ENCODE peak calls at places on chromosomes 16 and 17, in four cellular contexts. One of them, this sample, is unnamed.

GRCh38 chr17:81386141-81386645 is 9.1 kb upstream of the BAHCC1 start:
- DNase-seq in H1: no peak
- DNase-seq in K562: no peak
- DNase-seq in GM12878: no peak
- DNase-seq in this sample: no peak

GRCh38 chr17:42928714-42929496 is 28.3 kb downstream of the G6PC1 start:
- DNase-seq in K562: peak
- DNase-seq in GM12878: peak
- DNase-seq in H1: no peak
- DNase-seq in this sample: peak

GRCh38 chr17:27415090-27415795 is 41.0 kb upstream of the KSR1 start:
- DNase-seq in GM12878: no peak
- DNase-seq in H1: no peak
- DNase-seq in K562: no peak
- DNase-seq in this sample: no peak

GRCh38 chr17:54882371-54882770 is 18.3 kb upstream of the TOM1L1 start:
- DNase-seq in K562: no peak
- DNase-seq in H1: no peak
- DNase-seq in GM12878: no peak
- DNase-seq in this sample: no peak

GRCh38 chr16:67652578-67653130 is 7.4 kb downstream of the ACD start:
- DNase-seq in GM12878: no peak
- DNase-seq in K562: peak
- DNase-seq in H1: no peak
- DNase-seq in this sample: no peak

GRCh38 chr17:34826332-34826731 is 134.9 kb downstream of the CCT6B start:
- DNase-seq in GM12878: no peak
- DNase-seq in H1: no peak
- DNase-seq in K562: peak
- DNase-seq in this sample: no peak

GRCh38 chr17:27384261-27384701 is 72.0 kb upstream of the KSR1 start:
- DNase-seq in K562: no peak
- DNase-seq in H1: no peak
- DNase-seq in GM12878: no peak
- DNase-seq in this sample: no peak

GRCh38 chr16:89409161-89409711 is 81.1 kb downstream of the ANKRD11 start:
- DNase-seq in K562: no peak
- DNase-seq in H1: no peak
- DNase-seq in GM12878: no peak
- DNase-seq in this sample: no peak

GRCh38 chr17:58232707-58233156 is 5.7 kb upstream of the LPO start:
- DNase-seq in K562: peak
- DNase-seq in GM12878: peak
- DNase-seq in H1: no peak
- DNase-seq in this sample: no peak

GRCh38 chr17:81821603-81822311 is 11.3 kb downstream of the MCRIP1 start:
- DNase-seq in K562: peak
- DNase-seq in H1: no peak
- DNase-seq in GM12878: no peak
- DNase-seq in this sample: no peak

GRCh38 chr17:21817791-21818364 is 125.6 kb downstream of the KCNJ18 start:
- DNase-seq in K562: peak
- DNase-seq in GM12878: no peak
- DNase-seq in H1: no peak
- DNase-seq in this sample: no peak

GRCh38 chr16:78284957-78285434 is 185.5 kb downstream of the WWOX start:
- DNase-seq in GM12878: no peak
- DNase-seq in K562: no peak
- DNase-seq in H1: no peak
- DNase-seq in this sample: no peak

GRCh38 chr17:67107811-67108210 is 63.5 kb downstream of the CACNG1 start:
- DNase-seq in K562: no peak
- DNase-seq in GM12878: no peak
- DNase-seq in H1: no peak
- DNase-seq in this sample: no peak

GRCh38 chr17:72529386-72529785 is 408.6 kb downstream of the SOX9 start:
- DNase-seq in GM12878: no peak
- DNase-seq in K562: no peak
- DNase-seq in H1: no peak
- DNase-seq in this sample: no peak

GRCh38 chr17:38605852-38606645 is at the start of gene SRCIN1:
- DNase-seq in GM12878: no peak
- DNase-seq in K562: peak
- DNase-seq in H1: no peak
- DNase-seq in this sample: peak

GRCh38 chr16:88510091-88510719 is 57.1 kb downstream of the ZFPM1 start:
- DNase-seq in GM12878: no peak
- DNase-seq in H1: no peak
- DNase-seq in K562: no peak
- DNase-seq in this sample: no peak

GRCh38 chr16:68902376-68903345 is 59.3 kb downstream of the TANGO6 start:
- DNase-seq in H1: no peak
- DNase-seq in GM12878: no peak
- DNase-seq in K562: peak
- DNase-seq in this sample: peak

GRCh38 chr17:71764507-71764906 is 356.3 kb upstream of the SOX9 start:
- DNase-seq in K562: no peak
- DNase-seq in GM12878: no peak
- DNase-seq in H1: peak
- DNase-seq in this sample: peak

GRCh38 chr16:46638947-46639925 is 18.1 kb upstream of the SHCBP1 start:
- DNase-seq in K562: no peak
- DNase-seq in H1: no peak
- DNase-seq in GM12878: no peak
- DNase-seq in this sample: no peak

GRCh38 chr17:37094391-37094790 is 145.6 kb downstream of the AATF start:
- DNase-seq in GM12878: no peak
- DNase-seq in H1: no peak
- DNase-seq in K562: no peak
- DNase-seq in this sample: no peak

GRCh38 chr16:85252461-85252860 is 140.2 kb upstream of the CIBAR2 start:
- DNase-seq in K562: no peak
- DNase-seq in GM12878: no peak
- DNase-seq in H1: no peak
- DNase-seq in this sample: peak

GRCh38 chr17:81927145-81927652 is 336 bp downstream of the MAFG start:
- DNase-seq in K562: no peak
- DNase-seq in GM12878: no peak
- DNase-seq in H1: no peak
- DNase-seq in this sample: peak

GRCh38 chr16:85778873-85779272 is 20.5 kb downstream of the EMC8 start:
- DNase-seq in H1: no peak
- DNase-seq in K562: no peak
- DNase-seq in GM12878: no peak
- DNase-seq in this sample: no peak

GRCh38 chr16:49461517-49461951 is 87.9 kb downstream of the C16orf78 start:
- DNase-seq in GM12878: no peak
- DNase-seq in H1: no peak
- DNase-seq in K562: no peak
- DNase-seq in this sample: no peak

GRCh38 chr17:35510031-35510430 is 27.4 kb downstream of the SLFN12L start:
- DNase-seq in K562: no peak
- DNase-seq in GM12878: no peak
- DNase-seq in H1: no peak
- DNase-seq in this sample: no peak

GRCh38 chr17:50943575-50943933 is 77.4 kb upstream of the TOB1 start:
- DNase-seq in K562: no peak
- DNase-seq in H1: no peak
- DNase-seq in GM12878: no peak
- DNase-seq in this sample: no peak

GRCh38 chr17:44159519-44160210 is 10.8 kb upstream of the ASB16 start:
- DNase-seq in K562: peak
- DNase-seq in H1: no peak
- DNase-seq in GM12878: no peak
- DNase-seq in this sample: no peak

GRCh38 chr16:89123001-89123830 is 29.6 kb downstream of the ACSF3 start:
- DNase-seq in K562: no peak
- DNase-seq in H1: no peak
- DNase-seq in GM12878: no peak
- DNase-seq in this sample: no peak

GRCh38 chr16:67389911-67390815 is 3.1 kb downstream of the TPPP3 start:
- DNase-seq in H1: no peak
- DNase-seq in GM12878: no peak
- DNase-seq in K562: no peak
- DNase-seq in this sample: no peak

GRCh38 chr16:8863594-8864424 is 5.0 kb downstream of the CARHSP1 start:
- DNase-seq in H1: no peak
- DNase-seq in K562: peak
- DNase-seq in GM12878: no peak
- DNase-seq in this sample: no peak

DNA sequence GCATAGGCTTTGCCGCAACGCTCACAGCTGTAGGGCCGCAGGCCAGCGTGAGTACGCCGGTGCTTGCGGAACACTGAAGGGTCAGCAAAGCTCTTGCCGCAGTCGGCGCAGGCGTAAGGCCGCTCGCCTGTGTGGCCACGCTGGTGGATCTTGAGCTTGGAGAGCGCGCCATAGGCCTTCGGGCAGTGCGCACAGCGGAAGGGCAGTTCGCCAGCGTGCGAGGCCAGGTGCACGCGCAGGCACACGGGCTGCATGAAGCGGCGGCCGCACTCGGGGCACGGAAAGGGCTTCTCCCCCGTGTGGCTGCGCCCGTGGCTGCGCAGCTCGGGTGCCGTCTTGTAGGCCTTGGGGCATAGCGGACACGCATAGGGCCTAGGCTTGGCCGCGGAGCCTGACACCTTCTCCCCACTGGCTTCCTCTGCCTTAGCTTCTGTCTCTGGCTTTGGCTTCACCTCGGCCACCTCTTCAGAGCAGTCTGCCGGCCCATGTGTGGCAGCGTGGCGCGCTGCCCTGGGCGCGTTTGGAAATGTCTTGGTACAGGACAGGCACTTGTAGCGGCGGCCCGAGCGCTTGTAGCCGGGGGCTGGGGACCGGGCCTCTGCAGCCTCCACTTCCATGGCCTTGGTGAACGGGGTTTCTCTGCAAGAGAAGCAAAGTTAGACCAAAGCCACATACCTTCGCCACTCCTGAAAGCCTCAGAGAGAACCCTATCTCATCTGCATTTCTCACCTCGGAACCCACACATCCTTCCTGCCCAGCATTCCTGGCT is 10.0 kb downstream of the ZNF668 start:
- DNase-seq in K562: no peak
- DNase-seq in GM12878: no peak
- DNase-seq in H1: no peak
- DNase-seq in this sample: no peak
- H3K4me2 ChIP-seq in K562: no peak
- H3K4me2 ChIP-seq in GM12878: no peak
- H3K4me2 ChIP-seq in H1: no peak
- H3K4me2 ChIP-seq in this sample: no peak

DNA sequence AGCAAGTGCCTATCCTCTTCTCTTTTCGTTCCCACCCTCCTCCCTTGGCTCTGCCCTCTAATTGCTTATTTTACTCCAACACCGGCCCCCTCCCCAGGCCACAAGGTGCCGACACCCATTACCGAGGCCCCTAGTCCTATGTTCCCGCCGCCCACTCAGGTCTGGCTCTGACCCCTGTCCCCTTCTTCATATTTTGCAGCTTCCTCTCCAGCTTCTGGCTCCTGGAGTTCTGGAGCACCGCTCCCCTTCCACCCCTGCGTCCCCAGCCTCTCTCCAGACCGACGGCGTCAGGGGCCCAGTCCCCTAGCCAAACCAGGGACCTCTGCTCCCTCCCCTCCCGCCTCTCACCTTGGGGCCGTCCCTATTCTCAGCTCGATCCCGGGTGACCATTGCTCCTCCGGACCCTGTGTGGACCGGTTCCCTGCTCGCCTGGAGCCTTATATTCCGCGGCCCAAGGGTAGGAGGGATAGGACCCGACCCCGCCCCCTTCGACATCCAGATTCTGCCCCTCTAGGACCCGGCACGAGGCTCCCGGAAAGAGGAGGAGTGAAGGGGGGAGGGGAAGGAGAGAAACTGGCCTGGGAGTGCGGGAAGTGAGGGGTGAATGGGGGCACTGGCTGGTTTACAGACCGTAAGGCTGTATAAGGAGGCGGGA is at the start of gene HES7:
- DNase-seq in K562: peak
- DNase-seq in GM12878: no peak
- DNase-seq in H1: no peak
- DNase-seq in this sample: no peak
- H2AFZ ChIP-seq in K562: peak
- H2AFZ ChIP-seq in GM12878: peak
- H2AFZ ChIP-seq in H1: no peak
- H2AFZ ChIP-seq in this sample: no peak

GRCh38 chr16:1184156-1184868 is 31.4 kb downstream of the CACNA1H start:
- DNase-seq in K562: no peak
- DNase-seq in GM12878: no peak
- DNase-seq in H1: no peak
- DNase-seq in this sample: no peak

GRCh38 chr16:1181715-1182671 is 29.1 kb downstream of the CACNA1H start:
- DNase-seq in H1: no peak
- DNase-seq in GM12878: no peak
- DNase-seq in K562: no peak
- DNase-seq in this sample: no peak

GRCh38 chr16:1183235-1183907 is 30.5 kb downstream of the CACNA1H start:
- DNase-seq in GM12878: no peak
- DNase-seq in H1: no peak
- DNase-seq in K562: no peak
- DNase-seq in this sample: no peak

GRCh38 chr16:1188781-1189189 is 35.9 kb downstream of the CACNA1H start:
- DNase-seq in GM12878: no peak
- DNase-seq in H1: peak
- DNase-seq in K562: peak
- DNase-seq in this sample: peak

GRCh38 chr16:1184980-1185379 is 32.1 kb downstream of the CACNA1H start:
- DNase-seq in H1: no peak
- DNase-seq in GM12878: no peak
- DNase-seq in K562: no peak
- DNase-seq in this sample: no peak
- H3K27ac ChIP-seq in H1: no peak
- H3K27ac ChIP-seq in GM12878: no peak
- H3K27ac ChIP-seq in K562: no peak
- H3K27ac ChIP-seq in this sample: no peak

GRCh38 chr16:30375830-30376229 is 1.2 kb downstream of the MYL11 start:
- DNase-seq in H1: no peak
- DNase-seq in K562: no peak
- DNase-seq in GM12878: no peak
- DNase-seq in this sample: no peak

GRCh38 chr16:30374538-30374937 is at the start of gene MYL11:
- DNase-seq in H1: no peak
- DNase-seq in K562: no peak
- DNase-seq in GM12878: no peak
- DNase-seq in this sample: no peak

GRCh38 chr16:30377050-30377811 is 2.6 kb downstream of the MYL11 start:
- DNase-seq in K562: peak
- DNase-seq in H1: no peak
- DNase-seq in GM12878: no peak
- DNase-seq in this sample: no peak

GRCh38 chr16:30377812-30378235 is 3.2 kb downstream of the MYL11 start:
- DNase-seq in K562: no peak
- DNase-seq in GM12878: peak
- DNase-seq in H1: no peak
- DNase-seq in this sample: peak

GRCh38 chr16:30376508-30376907 is 1.9 kb downstream of the MYL11 start:
- DNase-seq in GM12878: no peak
- DNase-seq in K562: no peak
- DNase-seq in H1: no peak
- DNase-seq in this sample: no peak
- H3K4me2 ChIP-seq in GM12878: no peak
- H3K4me2 ChIP-seq in K562: peak
- H3K4me2 ChIP-seq in H1: no peak
- H3K4me2 ChIP-seq in this sample: no peak

GRCh38 chr17:83009414-83010322 is 69.7 kb upstream of the METRNL start:
- DNase-seq in GM12878: no peak
- DNase-seq in H1: no peak
- DNase-seq in K562: no peak
- DNase-seq in this sample: no peak
- H2AFZ ChIP-seq in GM12878: no peak
- H2AFZ ChIP-seq in H1: no peak
- H2AFZ ChIP-seq in K562: no peak
- H2AFZ ChIP-seq in this sample: no peak